ENCODE peak calls at places on chromosomes 16 and 17, in five cellular contexts. Z is Peyer's patch; G is CD8-positive, alpha-beta memory T cell; R is breast epithelium; E is hepatocyte. N is an unnamed sample.

GRCh38 chr16:53546988-53547391 is 44.0 kb upstream of the AKTIP start:
- DNase-seq in Z (no peak), G (no peak), R (peak; percentile 62), E (peak; percentile 57), N (no peak)

GRCh38 chr16:84874004-84874435 is 54.2 kb downstream of the CRISPLD2 start:
- DNase-seq in Z (no peak), G (no peak), R (no peak), E (no peak), N (no peak)

GRCh38 chr17:7590743-7591142 is 849 bp upstream of the SOX15 start:
- DNase-seq in Z (no peak), G (no peak), R (no peak), E (peak; percentile 38), N (no peak)

GRCh38 chr17:9139695-9140094 is 118.4 kb downstream of the NTN1 start:
- DNase-seq in Z (no peak), G (no peak), R (no peak), E (no peak), N (no peak)

GRCh38 chr16:81314603-81315270 is at the start of gene GAN:
- DNase-seq in Z (peak; percentile 95), G (peak; percentile 90), R (peak; percentile 97), E (peak; percentile 98), N (peak; percentile 96)

GRCh38 chr17:27630607-27631408 is at the start of gene LGALS9:
- DNase-seq in Z (peak; percentile 57), G (peak; percentile 12), R (no peak), E (no peak), N (peak; percentile 89)

GRCh38 chr17:37608369-37609169 is 649 bp downstream of the SYNRG start:
- DNase-seq in Z (peak; percentile 25), G (no peak), R (no peak), E (peak; percentile 67), N (peak; percentile 35)

GRCh38 chr16:1771864-1772361 is 570 bp upstream of the NME3 start:
- DNase-seq in Z (no peak), G (no peak), R (no peak), E (no peak), N (no peak)

GRCh38 chr17:46191332-46192210 is 1.7 kb downstream of the KANSL1 start:
- DNase-seq in Z (no peak), G (no peak), R (no peak), E (peak; percentile 67), N (peak; percentile 54)

GRCh38 chr16:67647111-67647651 is 2.2 kb downstream of the CARMIL2 start:
- DNase-seq in Z (no peak), G (no peak), R (no peak), E (no peak), N (no peak)

GRCh38 chr16:9800180-9800738 is 382.0 kb downstream of the GRIN2A start:
- DNase-seq in Z (no peak), G (no peak), R (no peak), E (no peak), N (no peak)

GRCh38 chr16:24850289-24850931 is 4.6 kb downstream of the SLC5A11 start:
- DNase-seq in Z (no peak), G (no peak), R (no peak), E (no peak), N (no peak)

GRCh38 chr16:28210979-28211505 is 723 bp downstream of the XPO6 start:
- DNase-seq in Z (peak; percentile 58), G (peak; percentile 50), R (peak; percentile 59), E (peak; percentile 90), N (peak; percentile 73)

GRCh38 chr16:89201467-89202377 is 1.4 kb upstream of the SLC22A31 start:
- DNase-seq in Z (peak; percentile 49), G (peak; percentile 71), R (peak; percentile 92), E (peak; percentile 95), N (peak; percentile 87)

GRCh38 chr17:79363552-79364275 is 247.1 kb downstream of the RBFOX3 start:
- DNase-seq in Z (no peak), G (no peak), R (no peak), E (no peak), N (no peak)

GRCh38 chr17:66459811-66460270 is 157.4 kb downstream of the PRKCA start:
- DNase-seq in Z (no peak), G (no peak), R (no peak), E (peak; percentile 80), N (no peak)

GRCh38 chr17:68792873-68793272 is 162.3 kb downstream of the ABCA8 start:
- DNase-seq in Z (no peak), G (no peak), R (no peak), E (no peak), N (no peak)

GRCh38 chr17:44830359-44831269 is 527 bp upstream of the GJC1 start:
- DNase-seq in Z (no peak), G (no peak), R (peak; percentile 15), E (peak; percentile 44), N (no peak)

GRCh38 chr17:67474081-67474661 is 97.1 kb downstream of the PITPNC1 start:
- DNase-seq in Z (no peak), G (no peak), R (no peak), E (no peak), N (no peak)

GRCh38 chr17:28178800-28179199 is 136.3 kb downstream of the NLK start:
- DNase-seq in Z (no peak), G (no peak), R (no peak), E (no peak), N (no peak)

GRCh38 chr17:70353408-70354092 is 184.2 kb downstream of the KCNJ2 start:
- DNase-seq in Z (no peak), G (no peak), R (no peak), E (no peak), N (no peak)

GRCh38 chr17:13725286-13725990 is 123.7 kb upstream of the HS3ST3A1 start:
- DNase-seq in Z (no peak), G (no peak), R (no peak), E (peak; percentile 67), N (no peak)

GRCh38 chr16:324451-325334 is 27.8 kb downstream of the AXIN1 start:
- DNase-seq in Z (peak; percentile 52), G (peak; percentile 66), R (no peak), E (peak; percentile 43), N (peak; percentile 55)

GRCh38 chr17:42358434-42358833 is 29.8 kb downstream of the STAT3 start:
- DNase-seq in Z (no peak), G (no peak), R (no peak), E (no peak), N (no peak)

GRCh38 chr16:4111748-4112696 is 4.2 kb downstream of the ADCY9 start:
- DNase-seq in Z (no peak), G (no peak), R (no peak), E (no peak), N (peak; percentile 34)

GRCh38 chr17:7714721-7715594 is 2.6 kb upstream of the DNAH2 start:
- DNase-seq in Z (no peak), G (no peak), R (no peak), E (no peak), N (no peak)

DNA sequence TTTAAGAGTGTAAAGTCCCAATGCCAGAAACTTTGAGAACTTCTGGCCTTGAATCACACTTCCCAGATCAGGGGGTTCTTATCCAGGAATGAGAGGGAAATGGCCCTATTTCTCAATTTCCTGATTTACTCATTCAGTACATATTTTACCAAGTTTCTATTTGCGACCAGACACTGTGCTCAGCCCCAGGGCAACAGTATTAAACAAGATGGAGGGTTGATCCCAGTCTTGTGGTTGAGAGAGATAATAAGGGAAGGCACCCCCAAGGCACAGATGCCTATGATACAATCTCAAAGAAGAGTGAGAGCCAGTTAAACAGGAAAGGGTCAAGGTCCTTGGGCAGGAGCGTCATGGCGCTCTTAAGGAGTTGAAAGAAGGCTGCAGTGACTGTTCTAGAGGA is 444.2 kb downstream of the HS3ST3B1 start:
- DNase-seq in Z (no peak), G (no peak), R (no peak), E (no peak), N (no peak)
- H3K4me3 ChIP-seq in Z (no peak overlapping the region), G (no peak overlapping the region), R (no peak overlapping the region), E (no peak overlapping the region), N (no peak overlapping the region)

GRCh38 chr17:74712301-74712700 is 422 bp downstream of the CD300LF start:
- DNase-seq in Z (no peak), G (no peak), R (no peak), E (no peak), N (no peak)

GRCh38 chr17:74715144-74715543 is 2.4 kb upstream of the CD300LF start:
- DNase-seq in Z (no peak), G (no peak), R (no peak), E (peak; percentile 72), N (peak; percentile 48)

GRCh38 chr17:74712756-74713155 is at the start of gene CD300LF:
- DNase-seq in Z (peak; percentile 52), G (no peak), R (no peak), E (no peak), N (no peak)

GRCh38 chr17:74711058-74711824 is 1.5 kb downstream of the CD300LF start:
- DNase-seq in Z (no peak), G (no peak), R (no peak), E (no peak), N (no peak)

GRCh38 chr17:74713199-74713755 is 554 bp upstream of the CD300LF start:
- DNase-seq in Z (no peak), G (no peak), R (no peak), E (no peak), N (no peak)
- H3K27ac ChIP-seq in Z (peak overlapping the region; percentile 9), G (no peak overlapping the region), R (no peak overlapping the region), E (no peak overlapping the region), N (no peak overlapping the region)

GRCh38 chr17:49707246-49707607 is 537 bp downstream of the SLC35B1 start:
- DNase-seq in Z (no peak), G (peak; percentile 16), R (no peak), E (no peak), N (no peak)

GRCh38 chr17:49700956-49701355 is 6.8 kb downstream of the SLC35B1 start:
- DNase-seq in Z (no peak), G (no peak), R (no peak), E (no peak), N (no peak)

GRCh38 chr17:49699967-49700575 is 7.7 kb downstream of the SLC35B1 start:
- DNase-seq in Z (no peak), G (no peak), R (no peak), E (no peak), N (no peak)

GRCh38 chr17:49705254-49705653 is 2.5 kb downstream of the SLC35B1 start:
- DNase-seq in Z (no peak), G (no peak), R (no peak), E (no peak), N (peak; percentile 91)

DNA sequence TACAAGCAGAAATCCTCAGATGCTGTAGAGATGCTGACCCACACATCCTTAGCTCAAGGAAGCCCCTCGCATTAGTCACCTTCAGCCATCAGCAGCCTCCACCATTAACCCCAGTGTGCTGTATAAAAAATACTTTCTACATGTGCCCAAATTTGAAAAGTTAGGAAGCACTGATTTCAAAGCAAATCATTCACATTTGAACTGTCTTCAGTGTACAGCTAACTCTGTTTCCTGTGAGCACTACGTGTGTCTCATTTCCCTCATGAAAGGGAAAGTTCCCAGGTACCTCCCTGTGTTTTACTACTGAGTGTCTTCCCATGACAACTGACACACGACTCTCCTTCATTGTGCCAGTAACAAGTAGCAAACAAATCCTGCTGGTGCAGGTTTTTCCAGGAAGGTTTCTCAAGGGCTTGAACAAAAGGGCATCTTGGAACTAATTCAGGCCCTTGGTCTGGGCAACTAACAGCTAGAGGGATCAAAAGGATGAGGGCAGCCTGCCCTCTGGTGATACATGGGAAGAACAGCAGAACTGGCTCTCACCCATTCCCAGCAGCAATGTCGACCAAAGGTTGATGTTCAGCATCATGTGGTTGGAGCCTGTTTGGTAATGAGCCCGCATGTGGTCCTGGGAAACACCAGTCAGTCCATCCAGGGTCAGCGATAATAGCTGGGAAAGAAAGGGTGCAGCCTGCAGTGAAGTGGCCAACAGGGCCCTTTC is 4.0 kb downstream of the SLC35B1 start:
- DNase-seq in Z (no peak), G (no peak), R (no peak), E (peak; percentile 69), N (peak; percentile 94)
- H3K36me3 ChIP-seq in Z (peaks cover 62% of the 10 kb centered on the region), G (peaks cover 41% of the 10 kb centered on the region), R (peaks cover 4% of the 10 kb centered on the region), E (no peaks in the 10 kb centered on the region), N (peaks cover 28% of the 10 kb centered on the region)

GRCh38 chr16:19886061-19886792 is 1.6 kb upstream of the GPRC5B start:
- DNase-seq in Z (peak; percentile 61), G (peak; percentile 65), R (peak; percentile 78), E (peak; percentile 83), N (peak; percentile 69)
- H3K4me3 ChIP-seq in Z (no peak overlapping the region), G (peak overlapping the region; percentile 28), R (peak overlapping the region; percentile 77), E (no peak overlapping the region), N (no peak overlapping the region)

N was measured in small intestine.